ENCODE peak calls at places on chromosomes 6 and 20, in four cellular contexts. K is GM23248, F is kidney, Y is fibroblast of lung. O is an unnamed sample.

GRCh38 chr6:7166410-7167293 is 58.9 kb downstream of the RREB1 start:
- DNase-seq in F (no peak), Y (peak), K (no peak), O (no peak)

GRCh38 chr20:53922901-53923314 is 147.5 kb downstream of the BCAS1 start:
- DNase-seq in F (no peak), Y (no peak), K (peak), O (no peak)

GRCh38 chr20:63931735-63932134 is 24.5 kb downstream of the UCKL1 start:
- DNase-seq in K (no peak), F (peak), Y (no peak), O (no peak)

GRCh38 chr6:140774080-140774505 is 1358.6 kb upstream of the GJE1 start:
- DNase-seq in K (peak), F (no peak), Y (peak), O (peak)

GRCh38 chr6:131015630-131016263 is 47.3 kb downstream of the EPB41L2 start:
- DNase-seq in Y (peak), K (peak), F (no peak), O (no peak)

GRCh38 chr6:170102038-170102437 is 188.8 kb downstream of the DLL1 start:
- DNase-seq in K (no peak), Y (no peak), F (peak), O (no peak)

GRCh38 chr6:133951881-133952814 is 876 bp upstream of the TBPL1 start:
- DNase-seq in Y (peak), F (peak), K (peak), O (peak)

GRCh38 chr6:14786455-14786854 is 459.4 kb upstream of the JARID2 start:
- DNase-seq in Y (no peak), K (no peak), F (no peak), O (peak)

GRCh38 chr6:88855521-88856152 is 107.8 kb downstream of the RNGTT start:
- DNase-seq in Y (no peak), F (no peak), K (no peak), O (no peak)

GRCh38 chr6:80610821-80611220 is 504.4 kb downstream of the BCKDHB start:
- DNase-seq in K (peak), F (no peak), Y (peak), O (no peak)

GRCh38 chr6:90285611-90286381 is 10.8 kb downstream of the BACH2 start:
- DNase-seq in Y (peak), F (peak), K (peak), O (peak)

GRCh38 chr20:57870597-57871236 is 160.9 kb upstream of the PMEPA1 start:
- DNase-seq in F (no peak), Y (no peak), K (no peak), O (no peak)

GRCh38 chr20:51425347-51426106 is 117.0 kb downstream of the NFATC2 start:
- DNase-seq in F (peak), Y (no peak), K (no peak), O (no peak)

GRCh38 chr6:107713214-107713962 is 110.7 kb downstream of the SCML4 start:
- DNase-seq in Y (no peak), K (peak), F (no peak), O (no peak)

GRCh38 chr6:10559492-10560150 is 38.5 kb downstream of the GCNT2 start:
- DNase-seq in Y (no peak), F (no peak), K (no peak), O (no peak)

GRCh38 chr6:12348530-12349511 is 58.7 kb downstream of the EDN1 start:
- DNase-seq in K (peak), Y (peak), F (no peak), O (no peak)

DNA sequence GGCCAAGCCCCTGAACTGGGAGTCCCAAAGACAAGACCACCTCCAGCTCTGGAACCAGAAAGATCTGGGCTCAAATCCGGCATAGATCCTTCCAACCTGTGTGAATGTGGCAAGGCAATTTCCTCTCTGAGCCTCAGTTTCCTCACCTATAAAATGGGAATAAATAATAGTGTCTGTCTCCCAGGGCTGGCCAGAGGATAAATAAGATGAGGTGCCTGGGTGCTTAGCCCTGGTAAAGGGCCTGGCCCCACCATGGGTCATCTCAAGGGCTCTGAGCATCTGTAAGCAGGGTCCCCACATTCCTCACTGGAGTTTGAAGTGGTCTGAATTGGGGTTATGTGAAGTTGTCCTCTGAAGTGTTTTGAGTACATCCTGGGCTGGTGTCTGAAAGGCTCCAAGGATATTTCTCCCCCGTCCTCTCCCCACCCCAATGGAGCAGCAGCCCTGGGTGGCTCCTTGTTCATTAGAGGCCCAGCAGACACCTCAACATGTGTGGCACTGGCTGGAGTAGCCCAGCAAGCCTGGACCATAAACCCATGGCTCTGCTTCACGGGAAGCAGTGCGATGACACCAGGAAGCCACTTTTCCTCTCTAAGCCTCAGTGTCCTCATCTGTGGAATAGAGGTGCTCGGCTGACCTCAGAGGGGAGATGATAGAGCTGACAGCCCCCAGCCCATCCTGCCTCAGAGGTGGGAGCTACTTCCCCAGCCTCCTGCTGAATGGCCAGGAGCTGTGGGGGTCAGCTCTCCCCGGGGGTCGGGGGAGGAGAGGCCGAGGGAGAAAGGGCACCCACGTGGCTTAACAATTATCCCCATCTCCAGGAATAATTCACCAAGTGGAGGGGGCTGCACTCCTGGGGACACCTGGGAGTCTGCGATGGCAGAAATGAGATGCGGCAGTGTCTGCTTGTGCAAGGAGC is 48.0 kb downstream of the HNF4A start:
- DNase-seq in Y (no peak), F (no peak), K (no peak), O (no peak)
- H3K9ac ChIP-seq in Y (no peak), F (peak), K (no peak), O (no peak)

DNA sequence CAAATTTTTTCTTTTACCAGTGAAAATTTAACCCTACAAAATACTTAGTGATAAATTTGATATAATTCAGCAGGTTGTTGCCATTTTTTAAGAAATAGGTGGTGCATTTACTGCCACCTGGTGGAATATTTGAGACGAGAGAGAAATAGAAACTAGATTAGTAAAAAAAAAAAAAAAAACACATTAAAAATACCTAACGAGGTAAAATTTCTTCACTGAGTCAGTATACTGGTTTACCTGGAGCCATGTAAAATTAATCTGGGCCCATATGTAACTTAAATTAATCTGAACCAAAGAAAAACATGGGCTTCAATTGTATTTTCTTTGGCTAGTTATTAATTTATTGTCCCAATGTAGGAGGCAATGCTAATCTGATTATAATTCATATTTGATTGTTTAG is 520.8 kb downstream of the EPM2A start:
- DNase-seq in K (peak), F (no peak), Y (peak), O (peak)
- H3K9ac ChIP-seq in K (peak), F (no peak), Y (no peak), O (no peak)

GRCh38 chr6:159169193-159169555 is at the start of gene FNDC1:
- DNase-seq in Y (no peak), F (peak), K (peak), O (no peak)
- H3K9ac ChIP-seq in Y (no peak), F (no peak), K (peak), O (no peak)

GRCh38 chr20:46246527-46246926 is 61.8 kb downstream of the CDH22 start:
- DNase-seq in Y (no peak), K (no peak), F (no peak), O (no peak)

GRCh38 chr20:46243707-46244628 is 64.3 kb downstream of the CDH22 start:
- DNase-seq in K (peak), F (no peak), Y (no peak), O (no peak)

GRCh38 chr20:46240881-46241280 is 67.4 kb downstream of the CDH22 start:
- DNase-seq in Y (no peak), K (no peak), F (no peak), O (no peak)

GRCh38 chr20:46240065-46240464 is 68.2 kb downstream of the CDH22 start:
- DNase-seq in F (no peak), Y (no peak), K (no peak), O (no peak)

DNA sequence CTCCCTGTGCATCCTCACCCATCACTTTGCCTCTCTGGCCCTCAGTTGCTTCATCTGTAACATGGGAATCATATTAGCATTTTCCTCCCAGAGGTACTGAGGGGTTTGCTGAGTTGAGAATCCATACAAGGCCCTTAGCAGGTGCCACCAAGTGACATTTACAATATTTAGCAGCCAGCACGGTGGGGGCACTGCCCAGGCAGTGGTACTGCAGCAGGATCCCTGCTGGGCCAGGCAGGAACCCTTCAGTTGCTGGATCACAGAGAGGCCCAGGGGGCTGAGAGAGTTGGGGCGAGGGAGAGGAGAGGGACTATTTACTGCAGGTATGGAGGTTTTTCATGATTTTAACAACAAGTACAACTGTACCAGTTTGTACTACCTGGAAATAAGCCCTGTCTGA is 65.9 kb downstream of the CDH22 start:
- DNase-seq in F (no peak), K (no peak), Y (no peak), O (no peak)
- H3K9ac ChIP-seq in F (no peak), K (no peak), Y (no peak), O (no peak)

GRCh38 chr20:22371843-22372242 is 212.5 kb downstream of the FOXA2 start:
- DNase-seq in K (no peak), Y (no peak), F (no peak), O (peak)
- H3K9ac ChIP-seq in K (no peak), Y (no peak), F (no peak), O (no peak)

DNA sequence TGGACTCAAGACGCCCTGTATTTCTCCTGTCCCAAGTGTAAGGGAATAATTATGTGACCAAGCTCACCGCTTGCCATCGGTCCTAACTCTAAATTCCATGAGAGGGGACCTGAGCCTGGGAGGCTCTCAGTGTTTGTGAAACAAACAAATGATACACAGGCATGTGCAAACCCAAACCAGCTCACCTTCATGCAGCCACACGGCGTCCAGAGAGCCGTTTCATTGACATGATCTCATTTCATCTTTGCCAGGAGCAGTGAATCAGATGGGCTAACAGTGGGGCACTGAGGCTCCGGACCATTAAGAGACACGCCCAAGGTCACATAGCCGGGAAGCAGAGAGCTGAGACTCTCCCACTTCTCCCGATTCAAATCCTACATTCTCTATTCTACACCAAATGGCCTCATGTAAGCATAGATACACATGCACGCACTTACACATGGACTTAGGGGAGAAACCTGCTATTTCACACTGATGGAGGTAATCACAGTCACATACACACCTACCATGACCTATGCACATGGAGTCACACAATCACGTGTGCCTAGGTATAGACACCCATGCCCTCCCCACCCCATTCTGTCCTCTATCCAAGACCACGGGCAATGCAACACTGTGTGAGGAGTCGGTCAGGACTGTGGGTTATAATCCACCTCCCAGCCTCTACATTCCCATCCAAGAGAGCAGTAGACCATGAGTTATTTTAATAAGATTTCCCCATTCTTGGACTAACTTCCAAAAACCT is 1.1 kb downstream of the BNIP5 start:
- DNase-seq in Y (no peak), F (no peak), K (no peak), O (no peak)
- H3K9ac ChIP-seq in Y (no peak), F (no peak), K (no peak), O (no peak)

DNA sequence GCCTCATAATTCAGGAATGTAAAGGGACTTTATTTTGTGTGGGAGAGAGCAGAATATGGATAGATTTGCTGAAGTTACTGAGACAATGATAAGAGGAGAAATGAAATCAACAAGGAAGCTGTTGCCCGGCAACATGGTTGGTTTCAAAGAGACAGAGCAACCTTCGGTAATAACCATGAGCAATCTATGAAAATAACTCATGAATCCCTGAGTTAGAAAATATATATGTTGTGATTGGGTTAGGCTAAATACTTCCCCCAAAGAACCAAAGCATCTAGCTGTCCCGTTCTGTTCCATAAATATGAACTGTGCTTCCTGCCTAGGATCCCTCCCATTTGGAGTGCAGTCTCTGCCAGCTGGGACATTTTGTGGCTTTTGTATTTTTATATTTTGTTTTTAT is 23.1 kb downstream of the SERPINB1 start:
- DNase-seq in F (no peak), K (peak), Y (peak), O (no peak)
- H3K9ac ChIP-seq in F (peak), K (peak), Y (no peak), O (no peak)